ENCODE peak calls at places on chromosomes 4 and X, in nine cellular contexts. D is stomach, R is DMS 273 treated with DMSO at 0.1 percent for 48 hours, W is astrocyte of the spinal cord, F is T-helper 17 cell, P is AG20443, N is RWPE1, X is type B pancreatic cell, M is Peyer's patch. H is an unnamed sample.

GRCh38 chrX:13778916-13779315 is 38.0 kb downstream of the GPM6B start:
- DNase-seq in D (no peak), R (no peak), W (peak), F (no peak), P (peak), N (peak), X (no peak), M (no peak), H (no peak)

GRCh38 chrX:19990519-19991349 is at the start of gene BCLAF3:
- DNase-seq in D (peak), R (peak), W (peak), F (peak), P (peak), N (peak), X (peak), M (peak), H (peak)

GRCh38 chrX:3346436-3347329 is at the start of gene MXRA5:
- DNase-seq in D (no peak), R (peak), W (peak), F (no peak), P (peak), N (peak), X (peak), M (no peak), H (peak)

GRCh38 chr4:172666711-172667368 is 501.8 kb upstream of the GALNT7 start:
- DNase-seq in D (no peak), R (no peak), W (no peak), F (no peak), P (no peak), N (no peak), X (no peak), M (no peak), H (no peak)

GRCh38 chr4:90095000-90095399 is 32.2 kb upstream of the CCSER1 start:
- DNase-seq in D (no peak), R (no peak), W (peak), F (no peak), P (no peak), N (no peak), X (no peak), M (no peak), H (peak)

GRCh38 chr4:184932343-184932742 is 85.9 kb upstream of the HELT start:
- DNase-seq in D (no peak), R (no peak), W (no peak), F (no peak), P (no peak), N (no peak), X (no peak), M (no peak), H (no peak)

GRCh38 chrX:25105251-25105650 is 89.5 kb upstream of the ARX start:
- DNase-seq in D (no peak), R (no peak), W (no peak), F (no peak), P (no peak), N (no peak), X (no peak), M (no peak), H (no peak)

GRCh38 chr4:122777846-122778501 is 45.5 kb downstream of the BBS12 start:
- DNase-seq in D (no peak), R (no peak), W (peak), F (no peak), P (peak), N (no peak), X (no peak), M (no peak), H (no peak)

GRCh38 chr4:162838671-162839070 is 328.0 kb downstream of the NAF1 start:
- DNase-seq in D (no peak), R (no peak), W (no peak), F (no peak), P (no peak), N (no peak), X (no peak), M (no peak), H (no peak)

GRCh38 chr4:154329268-154329858 is 162.2 kb downstream of the DCHS2 start:
- DNase-seq in D (no peak), R (no peak), W (peak), F (no peak), P (peak), N (no peak), X (no peak), M (no peak), H (no peak)

GRCh38 chr4:24778427-24779225 is 16.7 kb upstream of the SOD3 start:
- DNase-seq in D (no peak), R (no peak), W (peak), F (no peak), P (peak), N (peak), X (no peak), M (no peak), H (no peak)

GRCh38 chr4:132572210-132572609 is 576.9 kb upstream of the PCDH10 start:
- DNase-seq in D (no peak), R (no peak), W (peak), F (no peak), P (no peak), N (no peak), X (no peak), M (no peak), H (peak)

GRCh38 chr4:147461161-147461560 is 19.7 kb upstream of the EDNRA start:
- DNase-seq in D (no peak), R (no peak), W (peak), F (no peak), P (no peak), N (peak), X (no peak), M (no peak), H (no peak)

H was measured in retinal pigment epithelial cell.